ENCODE peak calls at places on chromosomes 6 and 20, in eight cellular contexts. G, V, A, F, Y, C, E and B are unnamed samples. For H3K36me3, the result is how much of the 10 kb centered on the place peaks cover.

GRCh38 chr20:32968833-32969241 is 35.4 kb downstream of the SUN5 start:
- DNase-seq in E (no peak), G (peak), Y (no peak), F (no peak), A (no peak), V (no peak), C (no peak), B (peak)

GRCh38 chr20:53966774-53967398 is 103.5 kb downstream of the BCAS1 start:
- DNase-seq in A (no peak), Y (no peak), E (no peak), V (no peak), C (no peak), F (no peak), G (no peak), B (no peak)

GRCh38 chr6:160393966-160394653 is 45.9 kb downstream of the SLC22A3 start:
- DNase-seq in G (no peak), F (no peak), Y (no peak), C (no peak), E (no peak), A (no peak), V (peak), B (no peak)

GRCh38 chr6:75296811-75297779 is 12.5 kb upstream of the TMEM30A start:
- DNase-seq in F (no peak), A (no peak), E (no peak), Y (no peak), C (no peak), V (peak), G (no peak), B (no peak)

GRCh38 chr20:16953858-16954257 is 205.7 kb downstream of the OTOR start:
- DNase-seq in A (no peak), Y (no peak), C (no peak), F (no peak), G (no peak), E (no peak), V (no peak), B (no peak)

GRCh38 chr6:7243188-7243942 is 69.6 kb downstream of the SSR1 start:
- DNase-seq in Y (peak), C (peak), E (peak), G (no peak), A (no peak), F (peak), V (peak), B (peak)

GRCh38 chr6:10852281-10852965 is 14.1 kb upstream of the MAK start:
- DNase-seq in F (no peak), A (no peak), V (no peak), C (no peak), E (no peak), G (no peak), Y (no peak), B (no peak)

GRCh38 chr6:48378874-48379407 is 267.9 kb upstream of the PTCHD4 start:
- DNase-seq in Y (no peak), E (no peak), A (no peak), C (no peak), F (no peak), V (no peak), G (no peak), B (no peak)

GRCh38 chr6:138607478-138608433 is 108.5 kb upstream of the NHSL1 start:
- DNase-seq in E (no peak), F (no peak), A (no peak), C (no peak), G (no peak), Y (no peak), V (no peak), B (no peak)

GRCh38 chr20:57048027-57048869 is 218.2 kb downstream of the BMP7 start:
- DNase-seq in G (peak), F (no peak), E (no peak), Y (no peak), C (peak), A (no peak), V (peak), B (peak)

GRCh38 chr6:153790048-153790447 is 249.0 kb upstream of the OPRM1 start:
- DNase-seq in V (no peak), E (no peak), Y (no peak), C (no peak), A (no peak), F (no peak), G (no peak), B (peak)

GRCh38 chr20:24981750-24982149 is 10.8 kb downstream of the APMAP start:
- DNase-seq in G (peak), C (peak), E (no peak), F (no peak), Y (peak), A (no peak), V (no peak), B (peak)

GRCh38 chr6:44056392-44057237 is 70.6 kb downstream of the MRPL14 start:
- DNase-seq in Y (no peak), G (no peak), E (peak), F (no peak), V (no peak), C (peak), A (peak), B (peak)

GRCh38 chr6:27562027-27562410 is 89.1 kb upstream of the ZNF184 start:
- DNase-seq in F (no peak), C (no peak), G (no peak), E (no peak), Y (no peak), A (no peak), V (no peak), B (no peak)

GRCh38 chr6:159753081-159753872 is 8.6 kb upstream of the ACAT2 start:
- DNase-seq in G (no peak), V (no peak), A (no peak), F (no peak), Y (no peak), E (no peak), C (no peak), B (no peak)

GRCh38 chr6:103797738-103798137 is 1062.0 kb downstream of the HACE1 start:
- DNase-seq in Y (no peak), V (no peak), E (no peak), G (no peak), F (no peak), C (no peak), A (no peak), B (no peak)

GRCh38 chr6:8335371-8335770 is 100.0 kb downstream of the SLC35B3 start:
- DNase-seq in A (no peak), C (no peak), Y (no peak), E (no peak), F (no peak), V (no peak), G (no peak), B (no peak)

GRCh38 chr6:168109171-168109570 is 30.2 kb upstream of the FRMD1 start:
- DNase-seq in Y (peak), G (peak), A (no peak), V (no peak), C (no peak), F (no peak), E (no peak), B (no peak)

GRCh38 chr6:158143700-158144099 is 24.4 kb downstream of the SERAC1 start:
- DNase-seq in Y (no peak), C (no peak), F (no peak), E (no peak), A (no peak), V (no peak), G (no peak), B (no peak)

GRCh38 chr6:170505306-170505705 is 47.8 kb downstream of the PSMB1 start:
- DNase-seq in A (no peak), Y (no peak), F (no peak), V (no peak), G (no peak), E (no peak), C (peak), B (no peak)

GRCh38 chr6:13813011-13813410 is 1.3 kb downstream of the MCUR1 start:
- DNase-seq in F (no peak), E (no peak), Y (no peak), C (no peak), G (no peak), A (no peak), V (no peak), B (no peak)
- H3K4me3 ChIP-seq in F (peak), E (peak), Y (peak), C (peak), G (peak), A (peak), V (peak), B (peak)

DNA sequence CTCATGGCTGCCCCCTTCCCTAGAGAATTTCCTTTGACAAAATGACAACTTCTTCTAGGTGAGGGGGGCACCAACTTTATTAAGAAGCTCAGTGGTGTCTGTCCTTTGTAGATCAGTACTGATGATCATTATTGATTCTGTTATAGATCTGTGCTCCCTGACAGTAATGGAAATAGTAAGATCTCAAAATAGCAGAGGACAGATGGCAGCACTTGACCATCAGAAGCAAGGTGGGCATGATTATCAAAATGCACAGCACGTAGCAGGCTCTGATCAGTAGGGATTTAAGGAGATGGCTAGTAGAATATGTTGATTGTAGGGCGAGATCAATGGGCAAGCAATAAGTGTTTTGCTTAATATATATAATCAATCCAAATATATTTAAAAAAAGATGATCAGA is 208.6 kb upstream of the HDDC2 start:
- DNase-seq in A (no peak), E (no peak), Y (no peak), C (no peak), V (no peak), G (no peak), F (no peak), B (no peak)
- H3K36me3 ChIP-seq in A (under half), E (under half), Y (under half), C (under half), V (under half), G (under half), F (under half), B (under half)

DNA sequence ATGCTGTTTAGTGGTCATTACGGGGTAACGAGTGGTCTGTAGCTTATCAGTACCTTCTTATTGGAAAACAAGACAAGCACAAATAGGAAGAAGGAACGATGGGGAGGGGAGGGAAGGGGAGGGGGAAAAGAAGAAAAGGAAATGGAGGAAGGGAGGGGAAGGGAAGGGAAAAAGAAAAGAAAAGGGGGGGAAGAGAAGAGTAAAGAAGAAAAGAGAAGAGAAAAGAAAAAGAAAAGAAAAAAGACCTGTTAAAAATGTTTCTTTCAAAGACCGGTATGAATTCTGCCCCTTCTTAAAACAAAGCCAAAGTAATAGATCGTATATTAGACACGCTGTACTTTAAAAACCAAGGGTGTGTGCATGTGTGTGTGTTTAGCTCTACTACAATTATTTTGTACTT is 2.4 kb upstream of the TENT5A start:
- DNase-seq in F (no peak), C (no peak), E (no peak), A (no peak), V (no peak), Y (no peak), G (no peak), B (no peak)
- H3K4me3 ChIP-seq in F (no peak), C (no peak), E (no peak), A (no peak), V (no peak), Y (no peak), G (no peak), B (no peak)

GRCh38 chr6:5151295-5151954 is 66.3 kb downstream of the PPP1R3G start:
- DNase-seq in E (no peak), C (no peak), G (no peak), F (no peak), V (no peak), A (no peak), Y (no peak), B (no peak)

GRCh38 chr6:5151955-5152401 is 66.8 kb downstream of the PPP1R3G start:
- DNase-seq in G (no peak), V (no peak), E (no peak), C (no peak), Y (no peak), F (no peak), A (no peak), B (no peak)

GRCh38 chr6:5152417-5152816 is 67.3 kb downstream of the PPP1R3G start:
- DNase-seq in A (no peak), V (no peak), G (no peak), Y (no peak), E (no peak), F (no peak), C (no peak), B (no peak)

GRCh38 chr6:5150676-5151075 is 65.5 kb downstream of the PPP1R3G start:
- DNase-seq in F (no peak), E (no peak), V (no peak), G (no peak), C (no peak), A (no peak), Y (no peak), B (no peak)

DNA sequence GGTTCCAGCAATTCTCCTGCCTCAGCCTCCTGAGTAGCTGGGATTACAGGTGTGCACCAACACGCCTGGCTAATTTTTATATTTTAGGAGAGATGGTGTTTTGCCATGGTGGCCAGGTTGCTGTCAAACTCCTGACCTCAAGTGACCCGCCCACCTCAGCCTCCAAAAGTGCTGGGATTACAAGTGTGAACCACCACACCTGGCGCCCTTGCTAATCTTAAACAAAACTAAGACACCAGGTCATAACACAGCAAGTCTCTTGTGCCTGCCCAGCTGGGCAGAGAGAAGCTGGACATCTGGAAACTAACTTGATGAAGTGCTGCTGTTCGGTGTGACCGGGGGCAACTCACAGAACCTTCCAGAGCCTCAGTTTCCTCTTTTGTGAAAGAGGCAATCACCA is 68.0 kb downstream of the PPP1R3G start:
- DNase-seq in V (no peak), C (no peak), Y (no peak), G (no peak), E (no peak), A (no peak), F (no peak), B (no peak)
- H3K36me3 ChIP-seq in V (under half), C (under half), Y (under half), G (under half), E (under half), A (under half), F (under half), B (under half)

GRCh38 chr20:4812641-4813075 is 90.9 kb downstream of the PRND start:
- DNase-seq in E (no peak), G (no peak), F (no peak), C (peak), A (no peak), V (no peak), Y (no peak), B (no peak)
- H3K4me3 ChIP-seq in E (no peak), G (peak), F (peak), C (no peak), A (no peak), V (no peak), Y (peak), B (no peak)

DNA sequence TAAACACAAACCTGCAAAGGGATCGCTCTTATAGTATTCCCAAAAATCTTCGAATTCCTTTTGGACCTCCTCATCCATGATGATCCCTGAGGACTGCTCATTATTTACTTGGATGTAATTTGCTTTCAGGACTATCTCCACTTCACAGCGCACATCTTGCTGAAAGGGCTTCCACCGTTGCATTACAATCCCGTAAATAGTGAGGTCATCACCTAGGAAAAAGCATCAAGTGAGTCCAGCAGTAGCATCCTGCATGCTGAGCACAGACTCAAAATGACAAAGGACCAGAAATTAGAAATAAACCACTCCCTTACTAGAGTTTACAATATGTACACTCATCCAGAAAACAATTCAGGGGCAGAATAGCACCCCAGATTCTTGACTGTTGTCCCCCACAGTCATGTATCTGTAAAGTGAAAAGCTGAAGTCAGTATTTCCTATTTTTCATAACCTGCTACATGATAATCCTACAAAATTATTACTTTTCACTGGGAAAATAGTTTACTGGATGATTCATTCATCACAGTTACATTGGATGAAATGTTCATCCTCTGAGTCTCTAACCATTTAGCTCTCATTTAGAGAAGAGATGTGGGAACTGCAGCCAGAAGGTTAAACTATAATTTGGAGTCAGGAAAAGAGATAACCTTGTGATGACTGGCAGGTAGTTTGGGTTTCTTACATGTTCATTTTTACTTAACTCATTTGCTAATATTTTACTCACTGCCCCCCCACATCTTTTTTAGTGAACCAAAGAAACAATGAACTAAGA is 17.2 kb downstream of the MCM9 start:
- DNase-seq in Y (no peak), E (no peak), F (no peak), C (no peak), G (no peak), A (no peak), V (no peak), B (no peak)
- H3K36me3 ChIP-seq in Y (half or more), E (under half), F (half or more), C (under half), G (half or more), A (under half), V (under half), B (under half)

GRCh38 chr6:4139272-4139671 is 3.9 kb upstream of the ECI2 start:
- DNase-seq in F (no peak), V (no peak), G (no peak), E (no peak), C (no peak), A (no peak), Y (no peak), B (no peak)

GRCh38 chr6:4134841-4135664 is at the start of gene ECI2:
- DNase-seq in F (peak), E (peak), G (peak), A (no peak), C (peak), Y (peak), V (no peak), B (no peak)

GRCh38 chr6:4133941-4134838 is 1.2 kb downstream of the ECI2 start:
- DNase-seq in E (peak), V (peak), F (no peak), Y (peak), C (peak), G (no peak), A (no peak), B (peak)

GRCh38 chr6:4136354-4136831 is 1.0 kb upstream of the ECI2 start:
- DNase-seq in G (no peak), V (no peak), F (no peak), C (no peak), Y (no peak), E (no peak), A (no peak), B (no peak)

GRCh38 chr6:4135665-4136353 is 434 bp upstream of the ECI2 start:
- DNase-seq in A (peak), G (peak), E (peak), Y (peak), C (peak), V (peak), F (peak), B (peak)
- H3K4me3 ChIP-seq in A (peak), G (peak), E (peak), Y (peak), C (peak), V (peak), F (peak), B (peak)

GRCh38 chr6:36478051-36478526 is 35.3 kb downstream of the KCTD20 start:
- DNase-seq in F (no peak), Y (no peak), C (no peak), E (no peak), A (no peak), V (peak), G (no peak), B (no peak)

DNA sequence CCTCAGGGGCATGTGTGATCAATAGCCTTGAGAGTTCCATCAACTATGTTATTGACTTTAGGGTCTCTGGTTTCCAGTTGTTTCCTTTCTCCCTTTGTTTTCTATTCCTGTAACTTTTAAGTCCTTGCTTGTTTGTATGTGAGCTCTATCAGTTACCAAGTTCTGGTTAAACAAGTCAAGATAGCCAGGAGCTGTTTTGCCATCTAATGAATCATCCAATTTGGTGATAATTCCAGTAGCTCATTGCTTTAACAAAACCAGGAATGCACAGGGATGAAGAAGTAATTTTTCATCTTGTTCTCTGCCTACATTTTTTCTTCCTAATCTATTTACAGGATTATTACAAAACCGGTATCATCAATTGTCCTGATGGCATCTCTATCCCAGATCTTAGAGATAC is 36.5 kb downstream of the KCTD20 start:
- DNase-seq in F (no peak), E (no peak), Y (no peak), V (no peak), C (no peak), G (no peak), A (no peak), B (no peak)
- H3K36me3 ChIP-seq in F (under half), E (under half), Y (half or more), V (under half), C (under half), G (half or more), A (under half), B (under half)

GRCh38 chr20:46552460-46553420 is 2.3 kb upstream of the OCSTAMP start:
- DNase-seq in V (no peak), F (no peak), C (no peak), G (no peak), A (no peak), E (no peak), Y (no peak), B (no peak)
- H3K4me3 ChIP-seq in V (no peak), F (no peak), C (no peak), G (no peak), A (no peak), E (no peak), Y (no peak), B (no peak)

GRCh38 chr6:126040394-126040793 is 54.1 kb downstream of the TRMT11 start:
- DNase-seq in C (no peak), F (no peak), G (no peak), A (no peak), V (no peak), E (no peak), Y (no peak), B (no peak)

GRCh38 chr6:126041516-126042447 is 55.4 kb downstream of the TRMT11 start:
- DNase-seq in V (no peak), A (no peak), F (no peak), Y (no peak), G (no peak), E (no peak), C (no peak), B (no peak)

GRCh38 chr6:126040826-126041225 is 54.5 kb downstream of the TRMT11 start:
- DNase-seq in V (no peak), Y (no peak), G (no peak), F (no peak), C (peak), A (no peak), E (no peak), B (peak)

GRCh38 chr6:126038234-126038633 is 51.9 kb downstream of the TRMT11 start:
- DNase-seq in G (no peak), A (no peak), F (no peak), E (no peak), C (no peak), Y (no peak), V (no peak), B (no peak)

DNA sequence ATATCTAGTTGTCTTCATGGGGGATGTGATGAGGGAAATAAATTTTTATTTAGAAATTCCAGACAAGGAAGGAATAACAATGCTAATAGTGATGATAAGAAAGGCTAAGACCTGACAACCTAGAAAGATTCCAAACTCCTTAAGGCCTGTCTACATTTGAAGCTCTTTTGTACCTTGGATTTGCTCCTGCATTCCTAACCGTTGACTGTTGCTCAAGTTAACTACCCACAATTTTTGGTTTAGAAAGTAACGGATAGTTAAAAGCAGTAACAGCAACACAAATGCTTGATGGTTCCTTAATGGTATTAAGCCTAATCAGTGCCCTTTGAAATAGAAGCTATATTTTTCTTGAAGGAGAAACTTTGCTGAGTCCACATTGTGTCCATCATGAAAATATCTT is 52.9 kb downstream of the TRMT11 start:
- DNase-seq in F (no peak), C (no peak), A (no peak), G (no peak), E (no peak), V (no peak), Y (no peak), B (no peak)
- H3K36me3 ChIP-seq in F (under half), C (under half), A (under half), G (under half), E (under half), V (under half), Y (under half), B (under half)